ENCODE peak calls at places on chromosome 16, in four cellular contexts. X is activated T-cell treated with anti-CD3 and anti-CD28 coated beads for 1 hour, G is SK-MEL-5, V is heart left ventricle. J is an unnamed sample.

GRCh38 chr16:87968541-87968940 is 17.3 kb downstream of the BANP start:
- DNase-seq in V (peak; percentile 11), X (no peak), G (no peak), J (no peak)

GRCh38 chr16:11597268-11597690 is 10.6 kb upstream of the LITAF start:
- DNase-seq in X (no peak), G (no peak), V (no peak), J (no peak)

GRCh38 chr16:27444015-27444414 is 42.0 kb downstream of the IL21R start:
- DNase-seq in G (no peak), V (no peak), X (no peak), J (no peak)

GRCh38 chr16:11583889-11584565 is 2.7 kb downstream of the LITAF start:
- DNase-seq in V (no peak), X (no peak), G (no peak), J (no peak)

GRCh38 chr16:5653789-5654188 is 556.2 kb upstream of the EEF2KMT start:
- DNase-seq in X (no peak), G (no peak), V (no peak), J (peak; percentile 40)

GRCh38 chr16:48576927-48577326 is 33.1 kb downstream of the N4BP1 start:
- DNase-seq in G (peak; percentile 31), V (no peak), X (no peak), J (no peak)

GRCh38 chr16:17828012-17828411 is 357.3 kb upstream of the XYLT1 start:
- DNase-seq in X (no peak), V (no peak), G (no peak), J (no peak)

GRCh38 chr16:87371261-87371866 is 12.2 kb downstream of the FBXO31 start:
- DNase-seq in X (no peak), G (no peak), V (no peak), J (peak; percentile 70)

GRCh38 chr16:87240211-87241134 is 76.7 kb downstream of the C16orf95 start:
- DNase-seq in V (no peak), X (no peak), G (no peak), J (no peak)

GRCh38 chr16:50526796-50527195 is 21.4 kb upstream of the NKD1 start:
- DNase-seq in X (no peak), V (no peak), G (no peak), J (no peak)

GRCh38 chr16:70715113-70715711 is 29.4 kb upstream of the MTSS2 start:
- DNase-seq in G (no peak), X (no peak), V (peak; percentile 94), J (peak; percentile 32)

GRCh38 chr16:79463839-79464238 is 136.7 kb downstream of the MAF start:
- DNase-seq in V (no peak), X (no peak), G (no peak), J (no peak)

GRCh38 chr16:12504312-12504711 is 299.4 kb downstream of the CPPED1 start:
- DNase-seq in V (no peak), G (no peak), X (no peak), J (no peak)

GRCh38 chr16:90023078-90023447 is 3.8 kb upstream of the DBNDD1 start:
- DNase-seq in G (peak; percentile 15), X (no peak), V (no peak), J (no peak)

GRCh38 chr16:35195173-35195863 is 1735.9 kb downstream of the TP53TG3F start:
- DNase-seq in G (no peak), V (no peak), X (no peak), J (no peak)

GRCh38 chr16:22634913-22635312 is 124.2 kb downstream of the NPIPB5 start:
- DNase-seq in G (no peak), V (no peak), X (no peak), J (no peak)

GRCh38 chr16:11393861-11394592 is 48.8 kb downstream of the RMI2 start:
- DNase-seq in V (no peak), X (no peak), G (no peak), J (no peak)

GRCh38 chr16:81394966-81395655 is 49.5 kb upstream of the CMIP start:
- DNase-seq in V (peak; percentile 46), X (no peak), G (no peak), J (no peak)

GRCh38 chr16:54015147-54015546 is 271.4 kb downstream of the IRX3 start:
- DNase-seq in G (no peak), V (no peak), X (no peak), J (no peak)

GRCh38 chr16:83666449-83666848 is 141.3 kb upstream of the HSBP1 start:
- DNase-seq in X (no peak), G (no peak), V (no peak), J (no peak)

GRCh38 chr16:87784812-87785211 is 19.0 kb upstream of the KLHDC4 start:
- DNase-seq in X (no peak), G (no peak), V (no peak), J (no peak)

GRCh38 chr16:81493755-81494433 is 49.3 kb downstream of the CMIP start:
- DNase-seq in X (no peak), G (no peak), V (peak; percentile 24), J (no peak)

GRCh38 chr16:86062271-86062965 is 163.5 kb downstream of the IRF8 start:
- DNase-seq in G (no peak), X (no peak), V (no peak), J (no peak)

J was measured in SK-N-DZ.